ENCODE peak calls at places on chromosomes 11 and 22, in six cellular contexts. M is uterus, Z is sigmoid colon, S is adrenal gland, A is Peyer's patch, P is endodermal cell. Y is an unnamed sample.

GRCh38 chr11:37503411-37504065 is 905.5 kb upstream of the RAG2 start:
- DNase-seq in P (no peak), A (no peak), S (no peak), M (no peak), Z (no peak), Y (no peak)

GRCh38 chr11:17760102-17761029 is 25.8 kb downstream of the KCNC1 start:
- DNase-seq in Z (no peak), S (peak; percentile 30), M (peak; percentile 21), P (peak; percentile 94), A (peak; percentile 71), Y (no peak)

GRCh38 chr11:132056689-132057088 is 686.3 kb downstream of the NTM start:
- DNase-seq in P (no peak), M (no peak), S (no peak), A (no peak), Z (no peak), Y (no peak)

GRCh38 chr11:22828373-22828772 is 1.2 kb downstream of the SVIP start:
- DNase-seq in Z (no peak), S (no peak), P (no peak), A (no peak), M (no peak), Y (no peak)

GRCh38 chr11:34890812-34891211 is 25.4 kb downstream of the APIP start:
- DNase-seq in S (no peak), P (no peak), M (no peak), A (no peak), Z (no peak), Y (no peak)

GRCh38 chr11:82843057-82843795 is 57.0 kb downstream of the PRCP start:
- DNase-seq in S (no peak), P (no peak), A (no peak), Z (no peak), M (no peak), Y (no peak)

GRCh38 chr11:1948389-1948788 is 1.3 kb downstream of the MRPL23 start:
- DNase-seq in P (no peak), M (no peak), A (no peak), Z (no peak), S (no peak), Y (no peak)

GRCh38 chr22:35648066-35649025 is at the start of gene APOL6:
- DNase-seq in Z (peak; percentile 74), A (peak; percentile 71), P (no peak), S (peak; percentile 48), M (no peak), Y (peak; percentile 71)

GRCh38 chr11:69170704-69171103 is 15.0 kb downstream of the SMIM38 start:
- DNase-seq in S (no peak), A (no peak), P (no peak), M (no peak), Z (no peak), Y (no peak)

GRCh38 chr11:118615996-118616395 is 8.6 kb downstream of the PHLDB1 start:
- DNase-seq in P (peak; percentile 81), S (no peak), M (peak; percentile 12), A (no peak), Z (no peak), Y (no peak)

GRCh38 chr11:119752946-119753345 is 23.9 kb upstream of the NECTIN1 start:
- DNase-seq in S (no peak), Z (no peak), A (no peak), M (no peak), P (no peak), Y (no peak)

GRCh38 chr22:49324527-49325491 is 502.9 kb downstream of the BRD1 start:
- DNase-seq in A (peak; percentile 39), S (no peak), M (no peak), Z (no peak), P (peak; percentile 25), Y (no peak)

GRCh38 chr11:19933132-19933735 is 220.6 kb downstream of the NAV2 start:
- DNase-seq in M (no peak), A (no peak), S (no peak), Z (no peak), P (no peak), Y (no peak)

GRCh38 chr22:24105018-24105360 is 76.3 kb upstream of the SUSD2 start:
- DNase-seq in M (no peak), Z (peak; percentile 79), P (no peak), S (no peak), A (no peak), Y (no peak)

GRCh38 chr11:20453657-20454316 is 66.3 kb downstream of the PRMT3 start:
- DNase-seq in M (no peak), A (no peak), Z (no peak), S (no peak), P (no peak), Y (no peak)

GRCh38 chr22:49975543-49976389 is 15.2 kb downstream of the PIM3 start:
- DNase-seq in S (peak; percentile 16), M (peak; percentile 23), Z (peak; percentile 69), P (peak; percentile 79), A (peak; percentile 53), Y (no peak)

GRCh38 chr22:45212992-45213751 is 27.5 kb downstream of the KIAA0930 start:
- DNase-seq in P (no peak), M (peak; percentile 49), S (peak; percentile 60), Z (peak; percentile 83), A (peak; percentile 51), Y (no peak)

GRCh38 chr11:95762513-95762912 is 27.1 kb downstream of the FAM76B start:
- DNase-seq in S (no peak), M (no peak), A (no peak), Z (no peak), P (no peak), Y (no peak)

GRCh38 chr11:44427432-44427831 is 117.5 kb upstream of the ALX4 start:
- DNase-seq in M (no peak), P (peak; percentile 88), Z (no peak), S (no peak), A (no peak), Y (no peak)

GRCh38 chr11:69292221-69292648 is 1.7 kb upstream of the MYEOV start:
- DNase-seq in P (peak; percentile 89), A (no peak), Z (no peak), S (no peak), M (no peak), Y (peak; percentile 67)

GRCh38 chr22:47446821-47447810 is 684.7 kb downstream of the TBC1D22A start:
- DNase-seq in P (no peak), M (no peak), A (no peak), Z (no peak), S (no peak), Y (no peak)
- H3K9me3 ChIP-seq in P (peaks cover 54% of the 10 kb centered on the region), M (no peaks in the 10 kb centered on the region), A (no peaks in the 10 kb centered on the region), Z (no peaks in the 10 kb centered on the region), S (no peaks in the 10 kb centered on the region), Y (peaks cover 12% of the 10 kb centered on the region)

GRCh38 chr11:64767344-64768299 is 7.8 kb upstream of the PYGM start:
- DNase-seq in A (peak; percentile 73), M (no peak), Z (peak; percentile 86), P (peak; percentile 96), S (peak; percentile 73), Y (peak; percentile 77)
- H3K27ac ChIP-seq in A (peak overlapping the region; percentile 38), M (peak overlapping the region; percentile 21), Z (peak overlapping the region; percentile 73), P (peak overlapping the region; percentile 9), S (no peak overlapping the region), Y (peak overlapping the region; percentile 69)

GRCh38 chr11:121670792-121671275 is 218.1 kb upstream of the SORL1-AS1 start:
- DNase-seq in P (no peak), A (no peak), M (no peak), Z (no peak), S (no peak), Y (no peak)

GRCh38 chr11:121672630-121673487 is 220.1 kb upstream of the SORL1-AS1 start:
- DNase-seq in A (no peak), S (no peak), M (no peak), P (no peak), Z (peak; percentile 85), Y (no peak)

GRCh38 chr11:121669422-121669821 is 216.7 kb upstream of the SORL1-AS1 start:
- DNase-seq in P (no peak), S (no peak), A (no peak), M (no peak), Z (no peak), Y (no peak)

DNA sequence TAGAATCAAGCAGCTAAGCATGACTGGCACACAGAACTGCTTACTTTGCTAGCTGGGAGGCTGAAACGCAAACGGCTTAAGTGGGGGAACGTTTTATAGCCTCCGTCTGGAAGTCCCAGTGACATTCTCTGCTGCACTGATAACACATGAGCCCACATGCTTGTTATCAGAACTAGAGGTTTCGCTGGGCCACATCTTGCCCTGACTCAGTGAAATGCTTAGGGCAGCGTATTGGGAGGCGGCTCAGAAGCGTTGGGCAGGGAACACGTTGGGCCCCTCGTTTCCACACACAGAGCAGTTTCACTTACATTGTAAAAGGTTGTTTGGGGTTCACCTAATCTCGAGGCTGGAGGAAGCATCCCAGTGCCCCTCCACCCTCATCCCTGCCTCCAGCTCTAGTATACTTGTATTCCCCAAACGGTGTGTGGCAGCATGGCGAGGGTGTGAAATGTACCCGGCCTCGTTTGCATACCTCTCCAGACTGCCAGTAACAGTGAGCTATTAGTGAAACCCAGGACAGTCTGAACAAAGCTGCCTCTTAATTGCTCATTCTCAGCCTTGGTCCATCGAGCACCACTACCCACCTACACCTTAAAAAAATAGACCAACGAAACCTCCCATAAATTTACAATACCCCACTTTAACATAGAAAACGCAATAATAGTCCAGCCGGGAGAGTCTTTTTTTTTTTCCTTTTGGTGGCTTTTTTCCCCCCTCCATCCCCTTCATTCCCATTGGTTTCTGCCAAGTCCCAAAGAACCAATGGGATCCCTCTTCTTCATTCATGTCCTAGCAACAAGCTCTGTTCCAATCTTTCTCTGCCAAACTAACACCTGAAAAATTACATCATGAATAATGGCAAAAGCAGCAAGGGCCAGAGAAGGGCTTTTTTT is 218.8 kb upstream of the SORL1-AS1 start:
- DNase-seq in Z (no peak), P (no peak), A (no peak), S (no peak), M (no peak), Y (no peak)
- H3K4me3 ChIP-seq in Z (no peak overlapping the region), P (no peak overlapping the region), A (no peak overlapping the region), S (no peak overlapping the region), M (peak overlapping the region; percentile 19), Y (no peak overlapping the region)

GRCh38 chr11:62127426-62127825 is 3.6 kb downstream of the INCENP start:
- DNase-seq in Z (no peak), A (no peak), P (no peak), S (no peak), M (no peak), Y (no peak)

GRCh38 chr11:62124186-62125113 is 639 bp downstream of the INCENP start:
- DNase-seq in A (no peak), S (no peak), Z (peak; percentile 36), P (peak; percentile 63), M (no peak), Y (no peak)

GRCh38 chr11:62123669-62124185 is at the start of gene INCENP:
- DNase-seq in M (peak; percentile 94), A (peak; percentile 94), P (peak; percentile 99), S (peak; percentile 97), Z (peak; percentile 98), Y (peak; percentile 95)

GRCh38 chr11:62125881-62126280 is 2.1 kb downstream of the INCENP start:
- DNase-seq in A (no peak), M (no peak), Z (no peak), P (no peak), S (no peak), Y (no peak)

GRCh38 chr11:62125316-62125715 is 1.5 kb downstream of the INCENP start:
- DNase-seq in Z (no peak), A (no peak), S (no peak), M (no peak), P (no peak), Y (no peak)
- H3K9me3 ChIP-seq in Z (no peaks in the 10 kb centered on the region), A (no peaks in the 10 kb centered on the region), S (no peaks in the 10 kb centered on the region), M (no peaks in the 10 kb centered on the region), P (no peaks in the 10 kb centered on the region), Y (no peaks in the 10 kb centered on the region)